ENCODE peak calls at places on chromosome 12, in seven cellular contexts. Y is activated CD4-positive, alpha-beta T cell treated with anti-CD3 and anti-CD28 coated beads, Interleukin-2, amount 10 ng/mL, durations not matched to agents 7 days and 5 days; W is NCI-H524; O is lung; F is HL-60; Z is BJ; E is tibial artery. H is an unnamed sample.

GRCh38 chr12:32743264-32743663 is 12.4 kb downstream of the YARS2 start:
- DNase-seq in Y (no peak), W (no peak), O (no peak), F (no peak), Z (no peak), E (no peak), H (no peak)

GRCh38 chr12:3336606-3337311 is 154.2 kb upstream of the PRMT8 start:
- DNase-seq in Y (no peak), W (no peak), O (no peak), F (no peak), Z (no peak), E (peak; percentile 39), H (peak; percentile 36)

GRCh38 chr12:21528953-21529352 is 2.9 kb downstream of the SPX start:
- DNase-seq in Y (no peak), W (no peak), O (no peak), F (no peak), Z (no peak), E (no peak), H (no peak)

GRCh38 chr12:54390668-54391551 is 6.4 kb upstream of the ZNF385A start:
- DNase-seq in Y (peak; percentile 62), W (peak; percentile 68), O (no peak), F (no peak), Z (no peak), E (no peak), H (no peak)

GRCh38 chr12:113186666-113187325 is 1.3 kb downstream of the RITA1 start:
- DNase-seq in Y (no peak), W (no peak), O (no peak), F (no peak), Z (no peak), E (no peak), H (no peak)

GRCh38 chr12:76768566-76768965 is 4.7 kb downstream of the ZDHHC17 start:
- DNase-seq in Y (no peak), W (peak; percentile 85), O (no peak), F (peak; percentile 25), Z (no peak), E (no peak), H (no peak)

GRCh38 chr12:91555981-91556380 is 373.4 kb upstream of the DCN start:
- DNase-seq in Y (no peak), W (no peak), O (no peak), F (no peak), Z (no peak), E (no peak), H (no peak)

GRCh38 chr12:94867066-94867855 is 136.2 kb downstream of the NDUFA12 start:
- DNase-seq in Y (no peak), W (no peak), O (no peak), F (no peak), Z (no peak), E (no peak), H (no peak)

GRCh38 chr12:76259660-76260389 is 88.4 kb downstream of the BBS10 start:
- DNase-seq in Y (no peak), W (no peak), O (no peak), F (no peak), Z (peak; percentile 52), E (no peak), H (no peak)

GRCh38 chr12:94942663-94943062 is 60.8 kb downstream of the NDUFA12 start:
- DNase-seq in Y (peak; percentile 27), W (no peak), O (no peak), F (peak; percentile 62), Z (no peak), E (no peak), H (no peak)

GRCh38 chr12:124036117-124037109 is 63.4 kb downstream of the ZNF664 start:
- DNase-seq in Y (peak; percentile 39), W (peak; percentile 43), O (no peak), F (peak; percentile 23), Z (no peak), E (no peak), H (peak; percentile 48)

GRCh38 chr12:29238822-29239291 is 89.8 kb downstream of the FAR2 start:
- DNase-seq in Y (no peak), W (peak; percentile 35), O (no peak), F (no peak), Z (no peak), E (no peak), H (no peak)

GRCh38 chr12:52789637-52790426 is 6.1 kb downstream of the KRT3 start:
- DNase-seq in Y (no peak), W (no peak), O (no peak), F (peak; percentile 18), Z (no peak), E (no peak), H (no peak)

GRCh38 chr12:94717656-94718055 is 67.3 kb upstream of the TMCC3 start:
- DNase-seq in Y (no peak), W (no peak), O (no peak), F (no peak), Z (no peak), E (no peak), H (no peak)

GRCh38 chr12:113889806-113890581 is 76.1 kb downstream of the RBM19 start:
- DNase-seq in Y (no peak), W (no peak), O (no peak), F (no peak), Z (no peak), E (no peak), H (no peak)

GRCh38 chr12:93156091-93156490 is 221.6 kb upstream of the NUDT4 start:
- DNase-seq in Y (no peak), W (no peak), O (no peak), F (no peak), Z (no peak), E (no peak), H (no peak)

GRCh38 chr12:34401659-34402227 is 379.4 kb downstream of the ALG10 start:
- DNase-seq in Y (no peak), W (no peak), O (peak; percentile 26), F (no peak), Z (no peak), E (peak; percentile 48), H (peak; percentile 2)

GRCh38 chr12:78746001-78746400 is 118.6 kb upstream of the SYT1 start:
- DNase-seq in Y (no peak), W (no peak), O (no peak), F (no peak), Z (no peak), E (no peak), H (no peak)

GRCh38 chr12:27620121-27620520 is 76.1 kb upstream of the REP15 start:
- DNase-seq in Y (no peak), W (no peak), O (no peak), F (no peak), Z (no peak), E (no peak), H (no peak)

GRCh38 chr12:76422154-76422877 is 74.1 kb upstream of the BBS10 start:
- DNase-seq in Y (no peak), W (no peak), O (no peak), F (no peak), Z (no peak), E (no peak), H (no peak)

GRCh38 chr12:3207174-3207573 is 130.0 kb downstream of the TSPAN9 start:
- DNase-seq in Y (no peak), W (peak; percentile 83), O (no peak), F (no peak), Z (no peak), E (no peak), H (no peak)

GRCh38 chr12:120760349-120761245 is 35.0 kb downstream of the ACADS start:
- DNase-seq in Y (peak; percentile 55), W (no peak), O (no peak), F (no peak), Z (no peak), E (no peak), H (no peak)

GRCh38 chr12:132812631-132813305 is 15.9 kb downstream of the GOLGA3 start:
- DNase-seq in Y (peak; percentile 45), W (no peak), O (no peak), F (no peak), Z (no peak), E (no peak), H (no peak)

GRCh38 chr12:11500222-11500860 is 105.0 kb upstream of the PRB2 start:
- DNase-seq in Y (peak; percentile 84), W (peak; percentile 52), O (peak; percentile 77), F (peak; percentile 73), Z (no peak), E (peak; percentile 85), H (peak; percentile 71)

GRCh38 chr12:20361416-20361815 is 6.9 kb upstream of the PDE3A start:
- DNase-seq in Y (no peak), W (no peak), O (no peak), F (no peak), Z (no peak), E (no peak), H (no peak)

GRCh38 chr12:46217686-46218508 is 50.9 kb downstream of the SLC38A1 start:
- DNase-seq in Y (peak; percentile 83), W (peak; percentile 4), O (no peak), F (peak; percentile 93), Z (no peak), E (no peak), H (no peak)

GRCh38 chr12:109892165-109892715 is 7.8 kb upstream of the TCHP start:
- DNase-seq in Y (no peak), W (no peak), O (no peak), F (no peak), Z (no peak), E (no peak), H (no peak)

GRCh38 chr12:84911331-84912190 is 1.0 kb downstream of the SLC6A15 start:
- DNase-seq in Y (peak; percentile 11), W (peak; percentile 86), O (no peak), F (no peak), Z (no peak), E (peak; percentile 59), H (peak; percentile 37)

H was measured in uterus.